ENCODE peak calls at places on chromosomes 5 and 9, in ten cellular contexts. A, V, H, E, Z, D, S, U, W and Q are unnamed samples.

GRCh38 chr5:54610197-54610898 is 92.8 kb downstream of the SNX18 start:
- DNase-seq in Z (no peak), W (no peak), H (peak), D (peak), S (no peak), U (no peak), E (no peak), A (no peak), V (peak), Q (no peak)

GRCh38 chr9:112380771-112381181 is 868 bp downstream of the HSDL2 start:
- DNase-seq in W (no peak), A (no peak), D (no peak), S (no peak), H (peak), E (no peak), V (no peak), U (no peak), Z (no peak), Q (no peak)

GRCh38 chr9:124590886-124591641 is 83.9 kb upstream of the NR5A1 start:
- DNase-seq in A (no peak), V (no peak), S (no peak), H (no peak), Z (no peak), U (no peak), E (no peak), D (no peak), W (no peak), Q (no peak)

GRCh38 chr5:32780508-32780919 is 69.4 kb downstream of the NPR3 start:
- DNase-seq in Z (no peak), S (no peak), H (peak), W (no peak), A (no peak), E (no peak), D (no peak), V (no peak), U (no peak), Q (no peak)

GRCh38 chr9:2053883-2054845 is 39.0 kb downstream of the SMARCA2 start:
- DNase-seq in Z (no peak), H (peak), E (peak), U (peak), V (peak), S (no peak), A (peak), D (peak), W (no peak), Q (peak)

GRCh38 chr9:121784706-121785426 is 133.4 kb downstream of the DAB2IP start:
- DNase-seq in Z (no peak), A (no peak), U (no peak), W (no peak), H (no peak), S (no peak), E (no peak), D (no peak), V (no peak), Q (no peak)

GRCh38 chr5:73451218-73452130 is 2.9 kb upstream of the FOXD1 start:
- DNase-seq in H (peak), U (peak), A (peak), D (peak), Z (no peak), S (no peak), E (peak), V (no peak), W (no peak), Q (no peak)

GRCh38 chr5:169151051-169151805 is 149.7 kb downstream of the SLIT3 start:
- DNase-seq in Z (no peak), D (no peak), U (no peak), A (no peak), V (no peak), E (no peak), H (no peak), S (no peak), W (no peak), Q (no peak)

GRCh38 chr5:61953913-61954312 is 352.1 kb upstream of the KIF2A start:
- DNase-seq in W (no peak), E (no peak), Z (no peak), H (no peak), U (no peak), S (no peak), D (no peak), A (no peak), V (no peak), Q (no peak)

GRCh38 chr5:57988808-57989207 is 471.1 kb downstream of the PLK2 start:
- DNase-seq in D (no peak), H (no peak), Z (no peak), S (no peak), E (no peak), U (no peak), V (no peak), A (no peak), W (no peak), Q (no peak)